ENCODE peak calls at places on chromosomes 13 and 19, in seven cellular contexts. N, V, Y, M, H, K and W are unnamed samples.

GRCh38 chr19:36113895-36114762 is 546 bp downstream of the POLR2I start:
- DNase-seq in M (peak; percentile 69), K (peak; percentile 50), H (peak; percentile 28), Y (peak; percentile 48), V (peak; percentile 75), N (no peak), W (peak; percentile 38)

GRCh38 chr19:55166530-55167268 is at the start of gene DNAAF3:
- DNase-seq in M (no peak), N (peak; percentile 100), K (peak; percentile 83), Y (peak; percentile 98), V (peak; percentile 97), H (peak; percentile 75), W (peak; percentile 87)

GRCh38 chr19:16301999-16302694 is 22.5 kb upstream of the KLF2 start:
- DNase-seq in H (no peak), M (no peak), V (peak; percentile 92), K (no peak), Y (no peak), N (peak; percentile 71), W (no peak)

GRCh38 chr19:40251991-40252390 is 25.5 kb upstream of the CCNP start:
- DNase-seq in M (no peak), K (no peak), Y (no peak), N (no peak), H (no peak), V (no peak), W (no peak)

GRCh38 chr19:5637971-5638370 is 15.1 kb downstream of the SAFB start:
- DNase-seq in M (no peak), N (no peak), Y (no peak), V (no peak), H (no peak), K (no peak), W (no peak)

GRCh38 chr13:94309997-94310842 is 169.3 kb downstream of the DCT start:
- DNase-seq in N (peak; percentile 53), M (no peak), K (no peak), H (no peak), V (peak; percentile 91), Y (no peak), W (no peak)

GRCh38 chr13:45659536-45659935 is 42.6 kb upstream of the CBY2 start:
- DNase-seq in N (no peak), V (no peak), H (no peak), K (no peak), Y (no peak), M (no peak), W (no peak)

GRCh38 chr19:30360378-30361106 is 11.6 kb upstream of the ZNF536 start:
- DNase-seq in K (no peak), H (no peak), Y (no peak), M (no peak), V (no peak), N (no peak), W (no peak)

GRCh38 chr13:45184693-45185092 is 16.2 kb downstream of the KCTD4 start:
- DNase-seq in Y (no peak), M (no peak), H (no peak), V (no peak), K (no peak), N (no peak), W (no peak)

GRCh38 chr13:73936001-73936400 is 198.2 kb downstream of the KLF12 start:
- DNase-seq in V (no peak), N (no peak), Y (no peak), M (no peak), H (no peak), K (no peak), W (no peak)

GRCh38 chr19:28290963-28291657 is 921.8 kb downstream of the UQCRFS1 start:
- DNase-seq in V (no peak), M (no peak), Y (no peak), K (no peak), H (no peak), N (no peak), W (no peak)

GRCh38 chr13:110158201-110158600 is 148.8 kb downstream of the COL4A1 start:
- DNase-seq in Y (no peak), K (no peak), H (no peak), N (no peak), M (no peak), V (no peak), W (peak; percentile 11)

GRCh38 chr13:70923863-70924752 is 815.9 kb upstream of the KLHL1 start:
- DNase-seq in H (no peak), V (no peak), Y (no peak), K (no peak), M (no peak), N (no peak), W (no peak)

GRCh38 chr19:40280608-40281221 is 4.4 kb downstream of the AKT2 start:
- DNase-seq in K (no peak), N (no peak), M (no peak), Y (no peak), V (no peak), H (no peak), W (no peak)

GRCh38 chr13:41500501-41500900 is 43.2 kb downstream of the RGCC start:
- DNase-seq in Y (no peak), V (peak; percentile 40), K (no peak), N (peak; percentile 22), M (no peak), H (peak; percentile 30), W (no peak)